ENCODE peak calls at places on chromosome 7, in four cellular contexts. One of them, this sample, is unnamed.

GRCh38 chr7:121766676-121767075 is 106.3 kb upstream of the PTPRZ1 start:
- DNase-seq in WTC11: no peak
- DNase-seq in DMS79: no peak
- DNase-seq in progenitor cell of endocrine pancreas: no peak
- DNase-seq in this sample: no peak

GRCh38 chr7:18402488-18403183 is 92.9 kb upstream of the HDAC9 start:
- DNase-seq in WTC11: no peak
- DNase-seq in progenitor cell of endocrine pancreas: no peak
- DNase-seq in DMS79: no peak
- DNase-seq in this sample: no peak

GRCh38 chr7:94160719-94161435 is 156.7 kb upstream of the BET1 start:
- DNase-seq in WTC11: no peak
- DNase-seq in DMS79: no peak
- DNase-seq in progenitor cell of endocrine pancreas: no peak
- DNase-seq in this sample: no peak

GRCh38 chr7:131244259-131244852 is 83.3 kb upstream of the MKLN1 start:
- DNase-seq in progenitor cell of endocrine pancreas: no peak
- DNase-seq in DMS79: no peak
- DNase-seq in WTC11: no peak
- DNase-seq in this sample: no peak

GRCh38 chr7:113774182-113774807 is 144.5 kb downstream of the PPP1R3A start:
- DNase-seq in DMS79: no peak
- DNase-seq in WTC11: no peak
- DNase-seq in progenitor cell of endocrine pancreas: no peak
- DNase-seq in this sample: no peak

GRCh38 chr7:4282434-4283223 is 399.5 kb upstream of the FOXK1 start:
- DNase-seq in DMS79: no peak
- DNase-seq in progenitor cell of endocrine pancreas: no peak
- DNase-seq in WTC11: no peak
- DNase-seq in this sample: no peak

GRCh38 chr7:44077681-44078091 is 4.6 kb downstream of the POLM start:
- DNase-seq in progenitor cell of endocrine pancreas: no peak
- DNase-seq in DMS79: no peak
- DNase-seq in WTC11: no peak
- DNase-seq in this sample: no peak

GRCh38 chr7:5528815-5529442 is 105.3 kb upstream of the TNRC18 start:
- DNase-seq in WTC11: no peak
- DNase-seq in DMS79: no peak
- DNase-seq in progenitor cell of endocrine pancreas: no peak
- DNase-seq in this sample: no peak